ENCODE peak calls at places on chromosomes 11 and 22, in ten cellular contexts. Y, N, P, C, V, I, G, K, U and E are unnamed samples.

GRCh38 chr11:80327971-80328614 is 887.3 kb upstream of the TENM4 start:
- DNase-seq in Y (no peak), N (no peak), P (no peak), C (no peak), V (no peak), I (no peak), G (no peak), K (no peak), U (no peak), E (no peak)

GRCh38 chr11:19727246-19727645 is 14.6 kb downstream of the NAV2 start:
- DNase-seq in Y (no peak), N (peak; percentile 64), P (no peak), C (no peak), V (no peak), I (no peak), G (no peak), K (no peak), U (no peak), E (no peak)

GRCh38 chr11:106917973-106918372 is 100.3 kb downstream of the GUCY1A2 start:
- DNase-seq in Y (no peak), N (no peak), P (peak; percentile 18), C (peak; percentile 37), V (peak; percentile 74), I (no peak), G (no peak), K (peak; percentile 3), U (no peak), E (peak; percentile 7)

GRCh38 chr11:61542024-61542461 is 33.5 kb downstream of the LRRC10B start:
- DNase-seq in Y (no peak), N (no peak), P (no peak), C (no peak), V (peak; percentile 63), I (no peak), G (no peak), K (no peak), U (no peak), E (no peak)

GRCh38 chr11:130420478-130421198 is 7.8 kb downstream of the ADAMTS8 start:
- DNase-seq in Y (no peak), N (no peak), P (no peak), C (no peak), V (no peak), I (no peak), G (no peak), K (no peak), U (peak; percentile 51), E (no peak)

GRCh38 chr11:83617671-83618070 is 331.5 kb upstream of the CCDC90B start:
- DNase-seq in Y (no peak), N (no peak), P (no peak), C (no peak), V (no peak), I (no peak), G (no peak), K (no peak), U (no peak), E (no peak)

GRCh38 chr11:105333153-105333552 is 193.6 kb upstream of the CARD18 start:
- DNase-seq in Y (no peak), N (no peak), P (no peak), C (no peak), V (no peak), I (no peak), G (no peak), K (no peak), U (no peak), E (no peak)

GRCh38 chr11:101860694-101861371 is 54.0 kb upstream of the CEP126 start:
- DNase-seq in Y (no peak), N (peak; percentile 53), P (peak; percentile 57), C (peak; percentile 50), V (no peak), I (no peak), G (peak; percentile 0), K (peak; percentile 24), U (peak; percentile 38), E (peak; percentile 28)

GRCh38 chr11:24389575-24389974 is 107.3 kb upstream of the LUZP2 start:
- DNase-seq in Y (no peak), N (no peak), P (no peak), C (no peak), V (no peak), I (no peak), G (no peak), K (no peak), U (no peak), E (no peak)

GRCh38 chr11:117096140-117096972 is 1.9 kb downstream of the SIK3 start:
- DNase-seq in Y (no peak), N (peak; percentile 16), P (no peak), C (peak; percentile 59), V (peak; percentile 51), I (no peak), G (peak; percentile 27), K (peak; percentile 73), U (no peak), E (peak; percentile 75)

GRCh38 chr11:15629690-15630321 is 515.1 kb downstream of the INSC start:
- DNase-seq in Y (no peak), N (no peak), P (peak; percentile 16), C (peak; percentile 52), V (peak; percentile 78), I (peak; percentile 59), G (no peak), K (no peak), U (peak; percentile 70), E (no peak)

GRCh38 chr11:87356428-87356827 is 318.7 kb downstream of the TMEM135 start:
- DNase-seq in Y (no peak), N (no peak), P (no peak), C (no peak), V (no peak), I (no peak), G (no peak), K (no peak), U (no peak), E (no peak)

GRCh38 chr22:29478326-29479276 is 1.4 kb upstream of the NEFH start:
- DNase-seq in Y (no peak), N (no peak), P (no peak), C (peak; percentile 55), V (peak; percentile 79), I (no peak), G (no peak), K (no peak), U (no peak), E (no peak)

DNA sequence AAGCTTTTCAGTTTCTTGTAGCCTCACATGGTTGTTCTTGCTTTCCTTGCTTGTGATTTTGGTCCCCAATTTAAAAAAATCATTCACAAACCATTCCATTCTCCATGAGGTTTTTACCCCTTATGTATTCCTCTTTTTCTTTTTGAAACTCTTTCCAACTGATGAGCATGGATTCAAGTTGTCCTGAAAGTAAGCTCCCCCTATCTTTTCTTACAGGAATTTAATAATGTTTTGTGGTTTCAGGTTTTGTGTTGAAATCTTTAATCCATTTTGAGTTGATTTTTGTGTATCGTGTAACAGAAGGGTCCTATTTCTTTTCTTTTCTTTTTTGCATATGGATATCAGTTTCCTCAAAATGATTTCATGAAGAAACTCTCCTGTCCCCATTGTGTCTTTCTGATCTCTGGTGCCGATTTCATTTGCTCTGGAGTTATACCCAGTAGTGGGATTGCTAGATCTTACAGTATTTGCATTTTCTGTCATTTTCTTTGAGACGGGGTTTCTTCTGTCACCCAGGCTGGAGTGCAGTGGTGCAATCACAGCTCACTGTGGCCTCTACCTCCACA is 58.5 kb downstream of the LRRC74B start:
- DNase-seq in Y (no peak), N (no peak), P (no peak), C (no peak), V (no peak), I (no peak), G (no peak), K (no peak), U (no peak), E (no peak)
- TF ChIP-seq CTCF in Y (no peak), N (no peak), P (peak; percentile 33), C (peak; percentile 26), V (no peak), I (no peak), G (no peak), K (no peak), U (no peak), E (no peak)

GRCh38 chr11:11789735-11790369 is 51.9 kb upstream of the USP47 start:
- DNase-seq in Y (no peak), N (no peak), P (no peak), C (peak; percentile 58), V (no peak), I (no peak), G (no peak), K (no peak), U (no peak), E (no peak)

GRCh38 chr11:11787305-11788066 is 54.3 kb upstream of the USP47 start:
- DNase-seq in Y (no peak), N (peak; percentile 56), P (peak; percentile 38), C (peak; percentile 80), V (peak; percentile 82), I (peak; percentile 75), G (peak; percentile 59), K (peak; percentile 53), U (peak; percentile 79), E (peak; percentile 59)

GRCh38 chr11:11786234-11786633 is 55.5 kb upstream of the USP47 start:
- DNase-seq in Y (no peak), N (no peak), P (no peak), C (no peak), V (no peak), I (no peak), G (no peak), K (no peak), U (no peak), E (no peak)

GRCh38 chr11:11786771-11787170 is 55.0 kb upstream of the USP47 start:
- DNase-seq in Y (no peak), N (no peak), P (no peak), C (no peak), V (no peak), I (no peak), G (no peak), K (no peak), U (no peak), E (no peak)

GRCh38 chr11:11788067-11788710 is 53.6 kb upstream of the USP47 start:
- DNase-seq in Y (no peak), N (no peak), P (no peak), C (no peak), V (no peak), I (no peak), G (no peak), K (no peak), U (no peak), E (no peak)
- TF ChIP-seq CTCF in Y (no peak), N (no peak), P (no peak), C (no peak), V (no peak), I (no peak), G (no peak), K (no peak), U (no peak), E (no peak)

GRCh38 chr11:32105871-32106312 is 15.0 kb downstream of the RCN1 start:
- DNase-seq in Y (no peak), N (no peak), P (no peak), C (no peak), V (no peak), I (no peak), G (no peak), K (peak; percentile 25), U (no peak), E (peak; percentile 35)
- TF ChIP-seq CTCF in Y (no peak), N (no peak), P (no peak), C (no peak), V (no peak), I (no peak), G (no peak), K (no peak), U (no peak), E (no peak)

GRCh38 chr22:32389685-32390084 is 22.4 kb downstream of the RTCB start:
- DNase-seq in Y (no peak), N (no peak), P (no peak), C (peak; percentile 33), V (peak; percentile 59), I (no peak), G (no peak), K (no peak), U (no peak), E (no peak)
- TF ChIP-seq CTCF in Y (no peak), N (peak; percentile 42), P (peak; percentile 57), C (peak; percentile 15), V (peak; percentile 55), I (no peak), G (peak; percentile 12), K (peak; percentile 17), U (no peak), E (peak; percentile 43)